ENCODE peak calls at places on chromosomes 7 and 10, in six cellular contexts. One of them, this sample, is unnamed.

GRCh38 chr7:95430864-95431263 is 4.0 kb downstream of the PON2 start:
- DNase-seq in pancreas: no peak
- DNase-seq in AG09309: no peak
- DNase-seq in cardiac fibroblast: peak
- DNase-seq in heart right ventricle: no peak
- DNase-seq in C1 segment of cervical spinal cord: no peak
- DNase-seq in this sample: no peak

GRCh38 chr7:101391991-101392390 is 29.3 kb downstream of the COL26A1 start:
- DNase-seq in pancreas: no peak
- DNase-seq in AG09309: no peak
- DNase-seq in cardiac fibroblast: no peak
- DNase-seq in heart right ventricle: no peak
- DNase-seq in C1 segment of cervical spinal cord: no peak
- DNase-seq in this sample: no peak

GRCh38 chr10:129921065-129921670 is 42.9 kb downstream of the EBF3 start:
- DNase-seq in pancreas: no peak
- DNase-seq in AG09309: no peak
- DNase-seq in cardiac fibroblast: no peak
- DNase-seq in heart right ventricle: no peak
- DNase-seq in C1 segment of cervical spinal cord: no peak
- DNase-seq in this sample: no peak

GRCh38 chr10:66982792-66983481 is 57.1 kb downstream of the LRRTM3 start:
- DNase-seq in pancreas: no peak
- DNase-seq in AG09309: no peak
- DNase-seq in cardiac fibroblast: no peak
- DNase-seq in heart right ventricle: no peak
- DNase-seq in C1 segment of cervical spinal cord: no peak
- DNase-seq in this sample: no peak

GRCh38 chr10:104650072-104650471 is 9.0 kb downstream of the SORCS3 start:
- DNase-seq in pancreas: no peak
- DNase-seq in AG09309: no peak
- DNase-seq in cardiac fibroblast: no peak
- DNase-seq in heart right ventricle: no peak
- DNase-seq in C1 segment of cervical spinal cord: no peak
- DNase-seq in this sample: no peak

GRCh38 chr7:42155836-42156540 is 81.0 kb downstream of the GLI3 start:
- DNase-seq in pancreas: no peak
- DNase-seq in AG09309: no peak
- DNase-seq in cardiac fibroblast: peak
- DNase-seq in heart right ventricle: no peak
- DNase-seq in C1 segment of cervical spinal cord: no peak
- DNase-seq in this sample: no peak

GRCh38 chr7:129134356-129134972 is 10.0 kb upstream of the TSPAN33 start:
- DNase-seq in pancreas: no peak
- DNase-seq in AG09309: no peak
- DNase-seq in cardiac fibroblast: no peak
- DNase-seq in heart right ventricle: no peak
- DNase-seq in C1 segment of cervical spinal cord: no peak
- DNase-seq in this sample: no peak

GRCh38 chr7:2355079-2356008 is 717 bp downstream of the EIF3B start:
- DNase-seq in pancreas: peak
- DNase-seq in AG09309: no peak
- DNase-seq in cardiac fibroblast: no peak
- DNase-seq in heart right ventricle: no peak
- DNase-seq in C1 segment of cervical spinal cord: no peak
- DNase-seq in this sample: no peak

GRCh38 chr7:30525409-30525808 is 20.8 kb upstream of the GGCT start:
- DNase-seq in pancreas: no peak
- DNase-seq in AG09309: no peak
- DNase-seq in cardiac fibroblast: no peak
- DNase-seq in heart right ventricle: no peak
- DNase-seq in C1 segment of cervical spinal cord: no peak
- DNase-seq in this sample: no peak

GRCh38 chr7:33108931-33109757 is at the start of gene RP9:
- DNase-seq in pancreas: peak
- DNase-seq in AG09309: no peak
- DNase-seq in cardiac fibroblast: peak
- DNase-seq in heart right ventricle: peak
- DNase-seq in C1 segment of cervical spinal cord: no peak
- DNase-seq in this sample: peak

GRCh38 chr10:90462761-90463160 is 395.1 kb downstream of the HTR7 start:
- DNase-seq in pancreas: no peak
- DNase-seq in AG09309: peak
- DNase-seq in cardiac fibroblast: peak
- DNase-seq in heart right ventricle: no peak
- DNase-seq in C1 segment of cervical spinal cord: no peak
- DNase-seq in this sample: peak

GRCh38 chr7:115953554-115954248 is 76.9 kb downstream of the TFEC start:
- DNase-seq in pancreas: no peak
- DNase-seq in AG09309: no peak
- DNase-seq in cardiac fibroblast: no peak
- DNase-seq in heart right ventricle: no peak
- DNase-seq in C1 segment of cervical spinal cord: no peak
- DNase-seq in this sample: no peak

GRCh38 chr7:6479067-6479466 is 31.3 kb upstream of the DAGLB start:
- DNase-seq in pancreas: no peak
- DNase-seq in AG09309: no peak
- DNase-seq in cardiac fibroblast: no peak
- DNase-seq in heart right ventricle: no peak
- DNase-seq in C1 segment of cervical spinal cord: no peak
- DNase-seq in this sample: no peak

GRCh38 chr7:28759373-28760013 is 198.6 kb downstream of the TRIL start:
- DNase-seq in pancreas: no peak
- DNase-seq in AG09309: no peak
- DNase-seq in cardiac fibroblast: no peak
- DNase-seq in heart right ventricle: no peak
- DNase-seq in C1 segment of cervical spinal cord: no peak
- DNase-seq in this sample: no peak

GRCh38 chr7:50317221-50317678 is 12.7 kb downstream of the IKZF1 start:
- DNase-seq in pancreas: no peak
- DNase-seq in AG09309: no peak
- DNase-seq in cardiac fibroblast: no peak
- DNase-seq in heart right ventricle: no peak
- DNase-seq in C1 segment of cervical spinal cord: no peak
- DNase-seq in this sample: no peak

GRCh38 chr7:119724041-119724792 is 548.8 kb upstream of the KCND2 start:
- DNase-seq in pancreas: no peak
- DNase-seq in AG09309: no peak
- DNase-seq in cardiac fibroblast: no peak
- DNase-seq in heart right ventricle: no peak
- DNase-seq in C1 segment of cervical spinal cord: no peak
- DNase-seq in this sample: no peak

GRCh38 chr7:150368884-150369739 is 490 bp downstream of the REPIN1 start:
- DNase-seq in pancreas: peak
- DNase-seq in AG09309: no peak
- DNase-seq in cardiac fibroblast: peak
- DNase-seq in heart right ventricle: peak
- DNase-seq in C1 segment of cervical spinal cord: no peak
- DNase-seq in this sample: peak

GRCh38 chr10:4310153-4310552 is 515.9 kb upstream of the AKR1E2 start:
- DNase-seq in pancreas: no peak
- DNase-seq in AG09309: no peak
- DNase-seq in cardiac fibroblast: no peak
- DNase-seq in heart right ventricle: no peak
- DNase-seq in C1 segment of cervical spinal cord: no peak
- DNase-seq in this sample: no peak

GRCh38 chr7:47604496-47604890 is 22.6 kb upstream of the TNS3 start:
- DNase-seq in pancreas: no peak
- DNase-seq in AG09309: no peak
- DNase-seq in cardiac fibroblast: no peak
- DNase-seq in heart right ventricle: no peak
- DNase-seq in C1 segment of cervical spinal cord: no peak
- DNase-seq in this sample: no peak

GRCh38 chr10:60238408-60239100 is 151.1 kb downstream of the ANK3 start:
- DNase-seq in pancreas: no peak
- DNase-seq in AG09309: peak
- DNase-seq in cardiac fibroblast: peak
- DNase-seq in heart right ventricle: peak
- DNase-seq in C1 segment of cervical spinal cord: no peak
- DNase-seq in this sample: peak

GRCh38 chr7:32890553-32891045 is 961 bp downstream of the KBTBD2 start:
- DNase-seq in pancreas: no peak
- DNase-seq in AG09309: no peak
- DNase-seq in cardiac fibroblast: peak
- DNase-seq in heart right ventricle: peak
- DNase-seq in C1 segment of cervical spinal cord: no peak
- DNase-seq in this sample: peak

GRCh38 chr10:28796606-28797512 is 119.5 kb downstream of the BAMBI start:
- DNase-seq in pancreas: no peak
- DNase-seq in AG09309: no peak
- DNase-seq in cardiac fibroblast: peak
- DNase-seq in heart right ventricle: peak
- DNase-seq in C1 segment of cervical spinal cord: no peak
- DNase-seq in this sample: peak

GRCh38 chr10:1123198-1123597 is 67.0 kb downstream of the WDR37 start:
- DNase-seq in pancreas: no peak
- DNase-seq in AG09309: no peak
- DNase-seq in cardiac fibroblast: peak
- DNase-seq in heart right ventricle: no peak
- DNase-seq in C1 segment of cervical spinal cord: no peak
- DNase-seq in this sample: peak

GRCh38 chr10:29305031-29305335 is 16.1 kb downstream of the LYZL1 start:
- DNase-seq in pancreas: no peak
- DNase-seq in AG09309: no peak
- DNase-seq in cardiac fibroblast: no peak
- DNase-seq in heart right ventricle: no peak
- DNase-seq in C1 segment of cervical spinal cord: no peak
- DNase-seq in this sample: no peak